ENCODE peak calls at places on chromosomes 3 and 15, in eight cellular contexts. F, Z, B, A, O, J, T and X are unnamed samples.

GRCh38 chr15:68187559-68187958 is 17.6 kb downstream of the CALML4 start:
- DNase-seq in T (peak), Z (no peak), A (no peak), O (no peak), B (peak), J (no peak), F (no peak), X (no peak)

GRCh38 chr15:85047271-85047948 is 65.8 kb downstream of the PDE8A start:
- DNase-seq in O (no peak), A (no peak), F (peak), J (peak), Z (peak), B (peak), T (no peak), X (no peak)

GRCh38 chr3:24100694-24101402 is 155.8 kb downstream of the NR1D2 start:
- DNase-seq in B (no peak), Z (no peak), J (no peak), F (no peak), O (peak), T (no peak), A (no peak), X (no peak)

GRCh38 chr15:82647835-82648256 is 683 bp upstream of the CPEB1 start:
- DNase-seq in F (peak), T (peak), B (no peak), A (no peak), J (no peak), Z (peak), O (no peak), X (no peak)

GRCh38 chr15:32867313-32867626 is 149.5 kb downstream of the GREM1 start:
- DNase-seq in F (peak), O (no peak), A (no peak), J (no peak), T (no peak), Z (no peak), B (no peak), X (no peak)

GRCh38 chr15:33091983-33092688 is 102.4 kb downstream of the FMN1 start:
- DNase-seq in F (no peak), O (no peak), Z (no peak), T (no peak), J (no peak), A (no peak), B (no peak), X (no peak)

GRCh38 chr3:175224051-175224450 is 364.9 kb downstream of the NAALADL2 start:
- DNase-seq in Z (no peak), A (no peak), O (no peak), T (no peak), J (no peak), F (no peak), B (no peak), X (no peak)

GRCh38 chr3:95705786-95706418 is 1108.5 kb upstream of the EPHA6 start:
- DNase-seq in B (no peak), A (no peak), F (no peak), Z (no peak), T (no peak), J (no peak), O (no peak), X (no peak)

GRCh38 chr3:106157411-106157810 is 288.6 kb upstream of the CBLB start:
- DNase-seq in O (no peak), F (no peak), A (no peak), Z (no peak), B (no peak), T (no peak), J (no peak), X (no peak)

GRCh38 chr3:184230081-184230602 is 757 bp downstream of the VWA5B2 start:
- DNase-seq in B (no peak), A (no peak), J (no peak), O (no peak), T (no peak), Z (peak), F (peak), X (no peak)

GRCh38 chr3:10228248-10228950 is 19.9 kb upstream of the TATDN2 start:
- DNase-seq in B (no peak), J (no peak), A (no peak), T (no peak), F (no peak), O (no peak), Z (no peak), X (no peak)

GRCh38 chr3:32236377-32236776 is 2.1 kb upstream of the CMTM8 start:
- DNase-seq in A (no peak), O (peak), J (no peak), B (no peak), T (no peak), Z (no peak), F (no peak), X (no peak)

GRCh38 chr3:56787258-56787777 is 14.4 kb downstream of the ARHGEF3 start:
- DNase-seq in O (no peak), F (no peak), A (no peak), J (no peak), B (no peak), Z (no peak), T (no peak), X (no peak)

GRCh38 chr3:132843851-132844565 is 121.8 kb upstream of the NPHP3 start:
- DNase-seq in J (no peak), O (no peak), B (no peak), A (no peak), Z (no peak), T (no peak), F (no peak), X (no peak)

GRCh38 chr15:93312891-93313486 is 224.0 kb upstream of the RGMA start:
- DNase-seq in B (no peak), J (no peak), T (no peak), Z (no peak), O (peak), F (no peak), A (no peak), X (no peak)

GRCh38 chr15:67149859-67150824 is 84.7 kb downstream of the SMAD3 start:
- DNase-seq in A (no peak), Z (no peak), O (no peak), F (peak), T (peak), J (peak), B (peak), X (peak)

GRCh38 chr15:68419301-68420175 is 12.4 kb downstream of the ITGA11 start:
- DNase-seq in B (peak), F (no peak), J (no peak), Z (no peak), A (no peak), T (peak), O (peak), X (peak)

GRCh38 chr3:74360406-74360805 is 254.1 kb downstream of the CNTN3 start:
- DNase-seq in B (no peak), F (no peak), J (no peak), T (no peak), O (no peak), A (no peak), Z (no peak), X (no peak)

GRCh38 chr3:151407928-151408327 is 23.4 kb upstream of the P2RY12 start:
- DNase-seq in Z (no peak), A (no peak), O (no peak), F (no peak), B (no peak), J (no peak), T (no peak), X (no peak)

GRCh38 chr3:151410891-151411559 is 26.5 kb upstream of the P2RY12 start:
- DNase-seq in Z (no peak), T (no peak), J (no peak), O (no peak), F (no peak), A (no peak), B (no peak), X (no peak)

GRCh38 chr3:151415289-151415688 is 30.7 kb upstream of the P2RY12 start:
- DNase-seq in B (no peak), F (no peak), O (no peak), Z (no peak), A (no peak), J (no peak), T (no peak), X (no peak)

GRCh38 chr3:151412989-151413388 is 28.4 kb upstream of the P2RY12 start:
- DNase-seq in Z (no peak), O (no peak), F (no peak), T (no peak), B (no peak), J (no peak), A (no peak), X (no peak)
- H3K27ac ChIP-seq in Z (no peak), O (no peak), F (no peak), T (no peak), B (no peak), J (no peak), A (no peak), X (no peak)

GRCh38 chr3:150972379-150972985 is at the start of gene CLRN1:
- DNase-seq in J (no peak), O (no peak), B (no peak), T (no peak), F (no peak), A (no peak), Z (no peak), X (no peak)
- H3K27ac ChIP-seq in J (no peak), O (no peak), B (no peak), T (no peak), F (no peak), A (no peak), Z (no peak), X (no peak)

GRCh38 chr3:71316378-71316777 is 267.1 kb downstream of the FOXP1 start:
- DNase-seq in J (no peak), F (no peak), B (no peak), Z (no peak), A (no peak), T (no peak), O (no peak), X (no peak)

GRCh38 chr3:71319771-71320170 is 263.8 kb downstream of the FOXP1 start:
- DNase-seq in T (no peak), Z (no peak), A (no peak), J (no peak), F (no peak), B (no peak), O (no peak), X (no peak)

GRCh38 chr3:71317140-71317539 is 266.4 kb downstream of the FOXP1 start:
- DNase-seq in A (no peak), B (no peak), Z (no peak), F (no peak), J (no peak), O (no peak), T (no peak), X (no peak)

GRCh38 chr3:71318459-71318827 is 265.1 kb downstream of the FOXP1 start:
- DNase-seq in A (no peak), O (no peak), Z (no peak), J (no peak), T (no peak), B (no peak), F (no peak), X (no peak)

DNA sequence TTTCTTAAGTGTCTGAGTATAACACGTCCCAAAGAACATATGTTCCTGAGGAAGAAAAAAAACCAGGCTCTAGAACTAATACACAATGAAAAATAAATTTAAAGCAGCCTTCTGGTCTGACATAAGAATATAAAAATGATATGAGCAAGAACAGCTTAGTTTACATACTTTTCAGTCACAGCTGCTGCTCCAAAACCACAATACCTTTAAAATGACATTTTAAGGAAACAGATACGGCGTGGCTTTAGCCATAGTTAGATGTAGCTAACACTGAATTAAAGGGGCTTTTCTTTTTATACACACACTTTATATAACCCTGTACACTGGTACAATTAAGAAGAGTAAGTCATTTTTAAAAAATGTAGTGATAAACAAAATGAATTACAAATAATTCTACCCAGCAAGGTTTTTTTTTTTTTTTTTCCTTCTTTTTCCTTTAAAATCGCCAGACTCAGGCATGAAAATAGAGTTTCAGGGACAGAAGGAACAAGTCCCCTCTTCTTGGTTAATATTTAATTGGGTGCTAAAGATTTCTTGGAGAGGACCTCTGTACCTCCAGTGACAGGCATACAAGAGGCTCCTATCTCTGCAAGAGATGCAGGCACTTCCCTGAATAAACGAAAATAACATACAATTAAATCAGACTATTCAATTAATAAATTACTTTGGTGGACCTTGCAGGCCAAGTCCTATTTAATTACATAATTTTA is 265.6 kb downstream of the FOXP1 start:
- DNase-seq in J (no peak), T (no peak), F (no peak), O (no peak), B (no peak), Z (no peak), A (no peak), X (no peak)
- H3K27ac ChIP-seq in J (no peak), T (peak), F (no peak), O (peak), B (no peak), Z (no peak), A (no peak), X (no peak)

GRCh38 chr3:13823692-13824091 is 56.2 kb downstream of the WNT7A start:
- DNase-seq in J (no peak), O (no peak), F (no peak), Z (no peak), B (no peak), T (no peak), A (no peak), X (no peak)
- H3K27ac ChIP-seq in J (no peak), O (no peak), F (no peak), Z (no peak), B (no peak), T (no peak), A (peak), X (no peak)

DNA sequence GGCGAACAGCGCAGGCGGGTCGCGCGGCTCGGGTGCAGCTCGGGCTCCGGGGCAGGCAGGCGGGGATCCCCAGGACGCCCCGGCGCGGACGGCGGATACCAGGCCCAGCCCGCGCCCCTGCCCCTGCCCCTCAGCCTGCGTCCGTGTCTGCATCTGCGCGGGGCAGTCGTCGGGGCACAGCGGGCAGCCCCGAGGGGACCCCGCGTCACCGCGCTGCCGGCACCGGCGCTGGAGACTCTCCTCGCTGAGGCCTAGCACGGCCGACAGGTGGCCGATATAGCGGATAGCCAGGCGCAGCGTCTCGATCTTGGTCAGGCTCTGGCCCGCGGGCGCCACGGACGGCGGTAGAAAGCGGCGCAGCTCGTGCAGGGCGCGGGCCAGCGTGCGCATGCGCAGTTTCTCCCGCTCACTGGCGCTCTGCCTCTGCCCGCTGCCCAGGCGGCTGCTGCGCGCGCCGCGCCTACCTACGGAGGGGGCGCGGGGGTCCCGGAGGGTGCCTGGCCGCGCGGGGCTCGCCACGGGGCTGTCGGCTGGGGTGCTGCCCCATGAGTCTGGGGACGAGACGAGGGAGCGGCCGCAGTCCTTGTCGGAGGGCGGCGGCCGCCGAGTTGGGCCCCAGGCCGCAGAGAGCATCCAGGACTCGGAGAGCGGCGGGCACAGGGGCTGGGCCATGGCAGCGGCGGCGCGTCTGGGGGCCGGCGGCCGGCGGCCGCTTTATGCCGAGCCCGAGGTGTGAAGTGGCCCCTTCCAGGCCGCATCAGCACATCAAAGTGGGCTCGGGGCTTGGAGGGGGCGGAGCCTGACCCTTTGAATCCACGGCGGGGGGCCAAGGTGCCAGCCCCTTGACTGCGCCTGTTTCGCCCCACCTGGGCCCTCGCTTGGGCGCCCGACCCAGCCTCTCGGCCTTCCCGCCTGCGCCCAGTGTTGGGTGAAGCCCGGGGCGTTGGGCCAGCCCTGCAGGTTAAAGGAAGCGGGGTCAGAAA is at the start of gene MESP1:
- DNase-seq in T (peak), B (peak), O (peak), A (no peak), Z (peak), J (peak), F (peak), X (peak)
- H3K27ac ChIP-seq in T (peak), B (peak), O (peak), A (no peak), Z (peak), J (peak), F (peak), X (peak)

DNA sequence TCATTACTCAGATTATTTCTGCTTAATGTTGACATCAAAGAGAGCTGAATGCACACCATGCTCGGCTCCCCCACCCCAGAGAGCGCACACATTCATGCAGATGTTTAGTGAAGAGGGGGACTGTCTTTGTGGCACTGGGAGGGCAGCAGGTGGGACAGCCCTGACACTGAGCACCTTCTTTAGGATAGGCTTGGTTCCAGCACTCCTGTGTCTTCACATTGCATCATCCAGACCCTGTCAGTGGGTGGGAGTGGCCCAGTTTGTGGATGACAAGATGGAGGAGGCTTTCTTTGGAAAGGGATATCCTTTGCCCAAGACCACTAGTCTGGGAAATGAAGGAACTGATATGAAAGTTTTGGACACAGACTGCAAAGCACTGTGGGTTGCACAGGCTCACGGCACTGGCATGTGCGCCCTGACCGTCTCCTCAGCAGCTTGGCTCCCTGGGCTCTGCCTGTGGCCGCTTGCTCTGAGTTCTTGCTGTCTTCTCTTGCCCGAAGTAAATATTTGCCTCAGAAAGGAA is 16.5 kb downstream of the ACAD9 start:
- DNase-seq in Z (no peak), B (no peak), F (peak), J (no peak), A (no peak), O (no peak), T (no peak), X (no peak)
- H3K27ac ChIP-seq in Z (no peak), B (no peak), F (peak), J (no peak), A (no peak), O (peak), T (no peak), X (no peak)

GRCh38 chr3:157498374-157498773 is 4.8 kb downstream of the VEPH1 start:
- DNase-seq in B (no peak), O (peak), J (no peak), A (no peak), T (no peak), Z (no peak), F (no peak), X (no peak)

GRCh38 chr3:157491136-157491535 is 12.1 kb downstream of the VEPH1 start:
- DNase-seq in Z (no peak), F (no peak), A (no peak), B (no peak), J (no peak), T (no peak), O (no peak), X (no peak)

GRCh38 chr3:157495846-157496245 is 7.4 kb downstream of the VEPH1 start:
- DNase-seq in T (no peak), F (no peak), Z (no peak), O (no peak), A (no peak), B (no peak), J (no peak), X (no peak)

GRCh38 chr3:157494581-157495281 is 8.5 kb downstream of the VEPH1 start:
- DNase-seq in A (no peak), F (no peak), J (no peak), Z (no peak), T (no peak), B (no peak), O (no peak), X (no peak)

DNA sequence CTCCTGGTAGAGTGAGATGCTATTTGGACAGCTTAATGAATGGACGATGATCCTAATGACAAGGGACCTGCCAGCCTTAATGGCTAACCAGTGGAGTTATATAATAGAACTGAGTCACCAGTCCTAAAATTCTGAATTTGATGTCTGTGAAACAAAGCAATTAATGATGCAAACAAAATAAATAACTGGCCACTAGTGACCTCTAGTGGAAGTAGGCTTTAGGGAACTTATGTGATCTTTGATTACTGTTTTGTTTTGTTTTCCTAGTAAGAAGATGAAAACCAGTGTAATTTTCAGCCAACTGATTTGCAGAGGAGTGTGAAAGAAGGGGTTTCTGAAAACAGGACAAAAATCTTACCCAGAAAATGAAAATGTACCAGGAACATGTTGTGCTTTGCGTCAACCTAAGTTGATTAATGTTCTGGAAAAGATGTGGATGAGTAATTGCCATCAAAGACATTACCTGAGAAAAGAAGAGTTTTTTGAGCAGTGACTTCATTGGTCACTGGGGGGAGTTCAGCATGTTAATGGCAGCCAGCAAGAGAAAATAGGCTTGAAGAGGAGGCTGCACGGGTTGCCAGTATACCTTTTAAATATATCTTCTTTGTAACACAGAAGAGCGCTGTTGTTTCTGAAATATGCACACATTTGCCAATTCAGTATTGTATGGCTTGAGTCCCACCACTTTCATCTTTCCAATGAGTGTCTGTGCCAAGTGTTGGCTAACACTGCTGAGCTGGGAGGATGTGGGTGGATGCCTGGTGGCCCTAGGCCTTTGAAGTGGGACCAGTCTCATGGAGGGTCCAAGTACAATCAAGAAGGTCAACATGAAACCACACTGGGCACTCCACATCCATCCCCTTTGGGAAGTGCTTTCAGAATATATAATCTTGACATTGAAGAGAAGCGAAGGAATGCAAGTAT is 9.3 kb downstream of the VEPH1 start:
- DNase-seq in F (peak), Z (no peak), J (peak), T (no peak), A (no peak), O (no peak), B (no peak), X (no peak)
- H3K27ac ChIP-seq in F (no peak), Z (no peak), J (no peak), T (no peak), A (no peak), O (no peak), B (no peak), X (no peak)

DNA sequence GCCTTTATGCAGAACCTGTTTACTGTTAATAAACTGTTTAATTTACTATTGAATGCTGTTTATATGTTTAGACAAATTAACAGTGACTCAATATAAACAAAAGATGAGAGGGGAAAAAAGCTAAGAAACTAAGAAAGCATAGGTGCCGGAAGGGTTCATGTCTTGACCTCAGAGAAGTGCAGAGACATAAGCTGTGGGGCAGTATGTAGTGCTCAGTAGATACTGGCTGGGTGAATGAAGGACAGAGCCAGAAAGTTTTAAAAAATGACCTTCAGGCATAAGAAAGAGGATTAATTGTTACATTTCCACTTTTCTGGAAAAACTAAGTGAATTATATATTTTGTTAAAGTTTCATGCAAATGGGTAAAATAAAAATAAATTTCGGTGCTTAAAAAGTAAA is 14.2 kb downstream of the SERPINI1 start:
- DNase-seq in F (no peak), B (no peak), J (no peak), T (no peak), A (no peak), O (no peak), Z (no peak), X (no peak)
- H3K27ac ChIP-seq in F (no peak), B (no peak), J (no peak), T (no peak), A (no peak), O (no peak), Z (no peak), X (no peak)